ENCODE peak calls at places on chromosome 5, in seven cellular contexts. V is fibroblast of pulmonary artery, N is transverse colon, C is ovary, P is GM10248, S is foreskin fibroblast, K is dorsolateral prefrontal cortex. Y is an unnamed sample.

GRCh38 chr5:73853091-73853490 is 227.1 kb downstream of the ARHGEF28 start:
- DNase-seq in K (no peak), S (peak), P (no peak), N (no peak), V (peak), C (no peak), Y (no peak)

GRCh38 chr5:115377468-115378217 is 81.2 kb upstream of the CCDC112 start:
- DNase-seq in S (peak), V (peak), K (no peak), C (no peak), P (peak), N (no peak), Y (no peak)

GRCh38 chr5:15014809-15015208 is 143.2 kb upstream of the ANKH start:
- DNase-seq in P (no peak), C (no peak), S (no peak), N (no peak), V (peak), K (no peak), Y (no peak)

GRCh38 chr5:141354900-141355469 is at the start of gene PCDHGA4:
- DNase-seq in N (no peak), V (peak), C (no peak), S (peak), K (no peak), P (no peak), Y (no peak)

GRCh38 chr5:21817668-21818419 is 1035.3 kb downstream of the CDH12 start:
- DNase-seq in C (no peak), P (no peak), K (no peak), S (no peak), N (no peak), V (peak), Y (no peak)

GRCh38 chr5:169561883-169562282 is 21.7 kb upstream of the SPDL1 start:
- DNase-seq in N (no peak), K (no peak), C (no peak), P (no peak), V (no peak), S (no peak), Y (no peak)

GRCh38 chr5:142807378-142807911 is 37.3 kb downstream of the ARHGAP26 start:
- DNase-seq in S (no peak), K (no peak), V (no peak), N (no peak), P (peak), C (no peak), Y (no peak)

GRCh38 chr5:96692436-96692835 is 30.3 kb downstream of the CAST start:
- DNase-seq in C (no peak), P (no peak), N (no peak), V (peak), K (no peak), S (peak), Y (no peak)

GRCh38 chr5:56852228-56853000 is 37.1 kb downstream of the MAP3K1 start:
- DNase-seq in V (peak), N (no peak), P (no peak), K (no peak), S (no peak), C (no peak), Y (no peak)

GRCh38 chr5:77773734-77774280 is 2.3 kb downstream of the TBCA start:
- DNase-seq in P (no peak), C (no peak), V (no peak), S (no peak), K (no peak), N (no peak), Y (no peak)

GRCh38 chr5:146647656-146648199 is 131.7 kb upstream of the GPR151 start:
- DNase-seq in C (no peak), S (no peak), V (no peak), P (no peak), N (no peak), K (peak), Y (no peak)

GRCh38 chr5:139700711-139701693 is 52.9 kb downstream of the CXXC5 start:
- DNase-seq in V (no peak), N (peak), S (no peak), K (no peak), P (no peak), C (no peak), Y (peak)

GRCh38 chr5:84131372-84131771 is 253.3 kb downstream of the EDIL3 start:
- DNase-seq in S (no peak), P (no peak), V (no peak), C (no peak), N (no peak), K (no peak), Y (no peak)

GRCh38 chr5:2125901-2126265 is 243.2 kb upstream of the IRX4 start:
- DNase-seq in S (no peak), V (no peak), P (no peak), C (no peak), N (no peak), K (no peak), Y (no peak)

GRCh38 chr5:148844433-148845279 is 18.2 kb downstream of the ADRB2 start:
- DNase-seq in V (no peak), K (no peak), C (no peak), S (no peak), P (no peak), N (no peak), Y (peak)

GRCh38 chr5:142869883-142870282 is 99.7 kb downstream of the ARHGAP26 start:
- DNase-seq in P (no peak), S (peak), K (no peak), C (peak), N (peak), V (no peak), Y (no peak)

GRCh38 chr5:148511832-148512347 is 128.1 kb downstream of the FBXO38 start:
- DNase-seq in P (peak), V (no peak), C (no peak), K (no peak), S (no peak), N (no peak), Y (no peak)

GRCh38 chr5:42302186-42302585 is 121.1 kb upstream of the GHR start:
- DNase-seq in C (no peak), K (no peak), S (peak), V (no peak), N (no peak), P (no peak), Y (no peak)

GRCh38 chr5:67842806-67843205 is 372.8 kb upstream of the PIK3R1 start:
- DNase-seq in C (no peak), V (peak), K (no peak), S (peak), P (no peak), N (no peak), Y (no peak)

GRCh38 chr5:95958308-95959014 is 3.2 kb downstream of the ELL2 start:
- DNase-seq in N (peak), V (no peak), S (peak), K (no peak), C (no peak), P (no peak), Y (peak)

GRCh38 chr5:136222575-136223235 is 29.7 kb upstream of the SMIM32 start:
- DNase-seq in P (no peak), K (no peak), N (no peak), C (no peak), S (no peak), V (no peak), Y (no peak)

GRCh38 chr5:57302164-57302563 is 128.3 kb downstream of the GPBP1 start:
- DNase-seq in C (no peak), V (peak), S (peak), P (no peak), N (peak), K (no peak), Y (peak)

GRCh38 chr5:180648658-180649296 is 623 bp downstream of the FLT4 start:
- DNase-seq in C (no peak), P (no peak), V (no peak), S (no peak), N (no peak), K (no peak), Y (peak)

GRCh38 chr5:53249529-53249928 is 140.0 kb upstream of the MOCS2 start:
- DNase-seq in P (no peak), V (peak), K (no peak), N (no peak), S (peak), C (no peak), Y (no peak)

GRCh38 chr5:158022393-158022792 is 163.4 kb upstream of the CLINT1 start:
- DNase-seq in S (no peak), K (no peak), P (no peak), N (peak), V (no peak), C (no peak), Y (no peak)

GRCh38 chr5:71865202-71865601 is 146.1 kb downstream of the CARTPT start:
- DNase-seq in K (peak), V (peak), P (no peak), C (no peak), N (no peak), S (peak), Y (no peak)

GRCh38 chr5:98096155-98096554 is 677.3 kb upstream of the RGMB start:
- DNase-seq in N (no peak), C (no peak), S (peak), V (peak), K (no peak), P (no peak), Y (no peak)

GRCh38 chr5:147901555-147901954 is 4.8 kb downstream of the C5orf46 start:
- DNase-seq in C (no peak), S (no peak), N (no peak), V (peak), P (no peak), K (no peak), Y (no peak)

GRCh38 chr5:178650214-178650613 is 23.4 kb upstream of the CLK4 start:
- DNase-seq in N (no peak), V (no peak), P (no peak), K (no peak), S (no peak), C (no peak), Y (no peak)

GRCh38 chr5:158120760-158121159 is 261.8 kb upstream of the CLINT1 start:
- DNase-seq in P (no peak), S (peak), C (no peak), K (no peak), N (no peak), V (no peak), Y (no peak)

GRCh38 chr5:36878421-36879088 is 2.0 kb downstream of the NIPBL start:
- DNase-seq in S (peak), P (no peak), N (no peak), C (peak), V (peak), K (no peak), Y (no peak)

GRCh38 chr5:134227259-134227658 is 1.4 kb upstream of the PPP2CA start:
- DNase-seq in K (peak), C (no peak), V (no peak), N (peak), P (no peak), S (peak), Y (no peak)

DNA sequence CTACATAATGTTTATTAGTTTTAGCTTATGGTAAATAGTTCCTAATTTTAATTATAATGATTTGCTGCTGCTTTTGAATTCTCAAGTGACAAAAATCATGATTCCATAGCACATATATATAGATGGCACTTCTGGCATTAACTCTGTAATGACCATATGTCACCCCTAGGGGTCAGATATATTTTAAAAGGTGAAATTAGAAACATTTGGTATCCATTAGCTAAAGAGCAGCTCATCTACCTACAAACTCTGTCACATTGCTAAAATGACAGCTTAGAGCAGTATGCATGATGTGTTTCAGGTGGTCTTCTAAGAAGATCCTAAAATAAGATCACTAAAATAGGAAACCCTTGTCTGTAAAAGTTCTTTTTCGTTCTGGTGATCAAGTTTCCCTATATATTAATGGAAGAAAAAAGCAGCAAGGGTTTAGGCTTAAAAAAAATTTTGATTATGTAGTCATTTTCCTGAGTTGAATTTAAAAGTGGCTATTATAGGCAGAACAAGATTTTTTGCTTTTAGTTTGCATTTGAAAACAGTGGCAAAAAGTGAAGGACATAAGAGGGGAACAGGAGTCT is 157.7 kb upstream of the POU5F2 start:
- DNase-seq in P (peak), C (no peak), S (peak), V (peak), N (no peak), K (no peak), Y (no peak)
- TF ChIP-seq CTCF in P (peak), C (no peak), S (peak), V (peak), N (no peak), K (peak), Y (peak)

DNA sequence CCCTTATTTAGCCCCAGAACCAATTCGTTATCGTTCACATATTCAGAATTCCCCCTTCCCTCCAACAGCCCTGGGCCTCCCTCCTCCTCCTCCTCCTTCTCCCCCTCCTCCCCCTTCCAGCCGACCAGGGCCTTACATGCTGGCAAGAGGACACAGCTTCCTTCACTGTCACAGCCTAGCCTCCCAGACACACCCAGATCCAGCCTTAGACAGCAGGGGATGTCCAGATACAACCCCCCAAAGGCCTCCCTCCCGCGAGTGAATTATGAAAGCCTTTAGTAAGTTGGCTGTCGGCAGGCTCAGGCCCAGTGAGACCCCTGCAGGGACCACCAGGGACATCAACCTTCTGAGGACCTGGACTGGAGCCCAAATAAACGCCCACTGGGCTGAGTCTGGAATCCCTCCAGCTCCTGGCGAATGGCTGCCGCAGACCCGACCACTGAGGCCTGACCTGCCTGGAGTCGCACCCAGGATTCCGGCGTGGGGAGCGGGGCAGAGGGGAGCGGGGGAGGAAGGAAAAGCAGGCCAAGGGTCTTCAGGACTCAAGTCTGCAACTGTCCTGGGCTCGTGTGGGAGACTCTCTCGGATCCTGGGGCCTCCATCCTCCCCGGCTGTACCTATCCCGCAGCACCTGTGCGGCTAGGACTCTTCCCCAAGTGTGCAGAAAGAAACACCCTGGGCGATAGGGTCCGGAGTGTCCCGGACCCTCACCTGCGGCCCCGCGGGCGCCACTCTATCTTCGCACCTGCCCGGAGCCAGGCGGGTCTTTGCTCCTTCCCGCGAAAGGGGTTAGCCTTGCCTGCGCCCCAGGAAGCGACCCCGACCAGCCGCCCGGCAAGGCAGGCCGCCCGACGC is 735 bp downstream of the SEPTIN8 start:
- DNase-seq in K (peak), P (no peak), V (no peak), N (peak), S (peak), C (peak), Y (peak)
- TF ChIP-seq CTCF in K (no peak), P (no peak), V (no peak), N (no peak), S (no peak), C (no peak), Y (no peak)

DNA sequence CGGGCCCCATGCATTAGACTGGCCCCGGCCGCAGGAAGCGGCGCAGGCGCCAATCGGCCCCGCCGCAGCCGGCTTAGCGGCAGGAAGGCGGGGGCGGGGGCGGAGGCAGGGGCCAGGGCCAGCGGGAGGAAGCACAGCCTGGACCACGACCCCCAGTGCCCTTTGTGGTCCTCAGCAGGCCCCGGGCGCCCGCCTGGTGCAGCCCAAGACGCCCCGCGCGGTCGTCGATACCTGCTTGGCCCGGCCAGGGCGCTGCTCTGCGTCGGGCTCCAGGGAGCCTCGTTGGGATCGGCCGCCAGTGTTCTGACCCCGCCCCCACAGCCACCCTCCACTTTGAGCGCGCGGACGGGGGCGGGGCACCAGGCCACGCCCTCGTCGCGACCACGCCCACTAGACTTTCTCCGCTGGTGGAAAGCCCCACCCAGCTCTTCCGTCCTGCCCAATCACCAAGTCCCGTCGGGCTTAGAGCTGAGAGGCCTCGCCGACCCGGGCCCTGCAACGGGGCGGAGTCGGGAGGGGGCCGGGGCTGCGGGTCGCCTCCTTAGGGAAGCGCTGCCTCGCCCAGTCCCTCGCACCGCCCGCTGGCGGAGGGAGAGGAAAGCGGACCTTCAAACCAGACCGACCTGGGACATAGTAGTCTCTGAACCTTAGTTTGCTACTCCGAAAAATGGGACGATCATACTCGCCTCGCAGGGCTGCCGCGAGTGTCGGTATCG is at the start of gene PDLIM7:
- DNase-seq in N (peak), V (peak), S (peak), C (peak), P (peak), K (peak), Y (peak)
- TF ChIP-seq CTCF in N (no peak), V (peak), S (no peak), C (no peak), P (no peak), K (no peak), Y (no peak)

GRCh38 chr5:170631471-170632195 is 127.8 kb downstream of the KCNIP1 start:
- DNase-seq in K (peak), N (no peak), V (no peak), S (peak), P (no peak), C (no peak), Y (no peak)
- TF ChIP-seq CTCF in K (peak), N (no peak), V (no peak), S (peak), P (no peak), C (no peak), Y (no peak)

GRCh38 chr5:155070781-155071180 is 57.2 kb downstream of the KIF4B start:
- DNase-seq in V (no peak), K (no peak), P (no peak), S (no peak), C (no peak), N (no peak), Y (no peak)

GRCh38 chr5:155064580-155064979 is 51.0 kb downstream of the KIF4B start:
- DNase-seq in K (no peak), P (peak), N (no peak), V (no peak), S (no peak), C (no peak), Y (no peak)

GRCh38 chr5:155069961-155070360 is 56.4 kb downstream of the KIF4B start:
- DNase-seq in S (peak), K (no peak), P (no peak), V (no peak), N (no peak), C (no peak), Y (no peak)

GRCh38 chr5:155066886-155067595 is 53.5 kb downstream of the KIF4B start:
- DNase-seq in K (no peak), S (no peak), V (no peak), C (no peak), N (no peak), P (peak), Y (no peak)

GRCh38 chr5:155068616-155069100 is 55.1 kb downstream of the KIF4B start:
- DNase-seq in S (no peak), P (no peak), C (no peak), V (no peak), N (no peak), K (no peak), Y (no peak)
- TF ChIP-seq CTCF in S (no peak), P (no peak), C (no peak), V (no peak), N (no peak), K (no peak), Y (no peak)

GRCh38 chr5:88955403-88955802 is 72.4 kb upstream of the MEF2C start:
- DNase-seq in N (no peak), P (no peak), C (no peak), S (no peak), V (no peak), K (no peak), Y (no peak)

GRCh38 chr5:88952996-88953643 is 70.1 kb upstream of the MEF2C start:
- DNase-seq in N (no peak), P (no peak), S (no peak), K (no peak), C (no peak), V (no peak), Y (no peak)

GRCh38 chr5:88954511-88954910 is 71.5 kb upstream of the MEF2C start:
- DNase-seq in C (no peak), V (no peak), P (no peak), S (peak), N (no peak), K (no peak), Y (no peak)

GRCh38 chr5:88956416-88956815 is 73.4 kb upstream of the MEF2C start:
- DNase-seq in P (no peak), C (no peak), V (no peak), S (no peak), K (no peak), N (no peak), Y (no peak)

DNA sequence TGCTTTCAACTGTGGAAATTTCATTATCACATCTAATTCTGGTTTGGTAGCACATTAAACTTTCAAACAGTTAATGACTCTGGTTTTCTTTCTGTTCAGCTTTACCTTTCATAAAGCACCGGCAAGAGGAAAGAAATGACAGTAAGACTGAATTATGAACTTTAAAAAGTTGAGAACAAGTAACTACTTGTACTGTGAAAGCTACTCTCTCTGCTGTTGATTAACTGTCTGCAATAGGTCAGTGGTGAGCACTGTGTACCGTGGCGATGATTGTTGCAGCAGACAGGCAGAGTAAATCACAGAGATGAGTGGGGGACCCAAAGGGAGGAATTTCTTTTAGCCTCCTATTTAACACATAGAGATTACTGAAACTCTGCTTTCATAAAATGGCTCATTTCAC is 74.0 kb upstream of the MEF2C start:
- DNase-seq in P (no peak), C (no peak), N (no peak), V (no peak), K (no peak), S (no peak), Y (no peak)
- TF ChIP-seq CTCF in P (no peak), C (no peak), N (no peak), V (no peak), K (no peak), S (no peak), Y (no peak)